ENCODE peak calls at places on chromosome 12, in five cellular contexts. One of them, this sample, is unnamed.

GRCh38 chr12:131077931-131078391 is 124.3 kb downstream of the ADGRD1 start:
- DNase-seq in activated CD4-positive, CD25-positive, alpha-beta regulatory T cell: no peak
- DNase-seq in kidney tubule cell: no peak
- DNase-seq in substantia nigra: no peak
- DNase-seq in HTR-8/SVneo: no peak
- DNase-seq in this sample: no peak

GRCh38 chr12:93361159-93361919 is 16.4 kb upstream of the NUDT4 start:
- DNase-seq in activated CD4-positive, CD25-positive, alpha-beta regulatory T cell: no peak
- DNase-seq in kidney tubule cell: peak
- DNase-seq in substantia nigra: no peak
- DNase-seq in HTR-8/SVneo: no peak
- DNase-seq in this sample: no peak

GRCh38 chr12:69438539-69438938 is 31.6 kb upstream of the FRS2 start:
- DNase-seq in activated CD4-positive, CD25-positive, alpha-beta regulatory T cell: no peak
- DNase-seq in kidney tubule cell: no peak
- DNase-seq in substantia nigra: no peak
- DNase-seq in HTR-8/SVneo: no peak
- DNase-seq in this sample: no peak

GRCh38 chr12:55906056-55906455 is 21.6 kb downstream of the PYM1 start:
- DNase-seq in activated CD4-positive, CD25-positive, alpha-beta regulatory T cell: no peak
- DNase-seq in kidney tubule cell: no peak
- DNase-seq in substantia nigra: no peak
- DNase-seq in HTR-8/SVneo: no peak
- DNase-seq in this sample: no peak

GRCh38 chr12:101552277-101552676 is 42.5 kb upstream of the MYBPC1 start:
- DNase-seq in activated CD4-positive, CD25-positive, alpha-beta regulatory T cell: no peak
- DNase-seq in kidney tubule cell: no peak
- DNase-seq in substantia nigra: no peak
- DNase-seq in HTR-8/SVneo: peak
- DNase-seq in this sample: no peak

GRCh38 chr12:51371295-51371953 is 19.8 kb downstream of the GALNT6 start:
- DNase-seq in activated CD4-positive, CD25-positive, alpha-beta regulatory T cell: no peak
- DNase-seq in kidney tubule cell: peak
- DNase-seq in substantia nigra: peak
- DNase-seq in HTR-8/SVneo: peak
- DNase-seq in this sample: no peak

GRCh38 chr12:44653886-44654527 is 222.1 kb downstream of the NELL2 start:
- DNase-seq in activated CD4-positive, CD25-positive, alpha-beta regulatory T cell: no peak
- DNase-seq in kidney tubule cell: no peak
- DNase-seq in substantia nigra: no peak
- DNase-seq in HTR-8/SVneo: no peak
- DNase-seq in this sample: no peak

GRCh38 chr12:38995249-38995648 is 89.9 kb upstream of the CPNE8 start:
- DNase-seq in activated CD4-positive, CD25-positive, alpha-beta regulatory T cell: no peak
- DNase-seq in kidney tubule cell: no peak
- DNase-seq in substantia nigra: no peak
- DNase-seq in HTR-8/SVneo: no peak
- DNase-seq in this sample: no peak

GRCh38 chr12:53325539-53326061 is 4.2 kb upstream of the AAAS start:
- DNase-seq in activated CD4-positive, CD25-positive, alpha-beta regulatory T cell: no peak
- DNase-seq in kidney tubule cell: no peak
- DNase-seq in substantia nigra: peak
- DNase-seq in HTR-8/SVneo: no peak
- DNase-seq in this sample: peak

GRCh38 chr12:112855375-112855774 is 51.4 kb upstream of the OAS1 start:
- DNase-seq in activated CD4-positive, CD25-positive, alpha-beta regulatory T cell: no peak
- DNase-seq in kidney tubule cell: peak
- DNase-seq in substantia nigra: no peak
- DNase-seq in HTR-8/SVneo: no peak
- DNase-seq in this sample: no peak

GRCh38 chr12:80714055-80714454 is 2.7 kb upstream of the MYF5 start:
- DNase-seq in activated CD4-positive, CD25-positive, alpha-beta regulatory T cell: no peak
- DNase-seq in kidney tubule cell: peak
- DNase-seq in substantia nigra: no peak
- DNase-seq in HTR-8/SVneo: no peak
- DNase-seq in this sample: no peak

GRCh38 chr12:26126340-26127284 is 1.8 kb upstream of the BHLHE41 start:
- DNase-seq in activated CD4-positive, CD25-positive, alpha-beta regulatory T cell: no peak
- DNase-seq in kidney tubule cell: peak
- DNase-seq in substantia nigra: peak
- DNase-seq in HTR-8/SVneo: peak
- DNase-seq in this sample: peak

GRCh38 chr12:81088221-81088620 is 10.3 kb downstream of the ACSS3 start:
- DNase-seq in activated CD4-positive, CD25-positive, alpha-beta regulatory T cell: no peak
- DNase-seq in kidney tubule cell: no peak
- DNase-seq in substantia nigra: no peak
- DNase-seq in HTR-8/SVneo: no peak
- DNase-seq in this sample: no peak

GRCh38 chr12:3275171-3276041 is 198.2 kb downstream of the TSPAN9 start:
- DNase-seq in activated CD4-positive, CD25-positive, alpha-beta regulatory T cell: peak
- DNase-seq in kidney tubule cell: peak
- DNase-seq in substantia nigra: peak
- DNase-seq in HTR-8/SVneo: peak
- DNase-seq in this sample: peak

GRCh38 chr12:75853621-75854020 is 178.0 kb downstream of the PHLDA1 start:
- DNase-seq in activated CD4-positive, CD25-positive, alpha-beta regulatory T cell: no peak
- DNase-seq in kidney tubule cell: no peak
- DNase-seq in substantia nigra: no peak
- DNase-seq in HTR-8/SVneo: no peak
- DNase-seq in this sample: no peak

GRCh38 chr12:95218164-95218851 is 701 bp downstream of the VEZT start:
- DNase-seq in activated CD4-positive, CD25-positive, alpha-beta regulatory T cell: no peak
- DNase-seq in kidney tubule cell: peak
- DNase-seq in substantia nigra: no peak
- DNase-seq in HTR-8/SVneo: no peak
- DNase-seq in this sample: no peak

GRCh38 chr12:6376079-6376941 is 947 bp upstream of the SCNN1A start:
- DNase-seq in activated CD4-positive, CD25-positive, alpha-beta regulatory T cell: no peak
- DNase-seq in kidney tubule cell: peak
- DNase-seq in substantia nigra: no peak
- DNase-seq in HTR-8/SVneo: peak
- DNase-seq in this sample: no peak

GRCh38 chr12:56565510-56566101 is 44.0 kb downstream of the RBMS2 start:
- DNase-seq in activated CD4-positive, CD25-positive, alpha-beta regulatory T cell: no peak
- DNase-seq in kidney tubule cell: peak
- DNase-seq in substantia nigra: no peak
- DNase-seq in HTR-8/SVneo: no peak
- DNase-seq in this sample: no peak

GRCh38 chr12:120453977-120454376 is 7.7 kb downstream of the GATC start:
- DNase-seq in activated CD4-positive, CD25-positive, alpha-beta regulatory T cell: no peak
- DNase-seq in kidney tubule cell: peak
- DNase-seq in substantia nigra: no peak
- DNase-seq in HTR-8/SVneo: no peak
- DNase-seq in this sample: no peak

GRCh38 chr12:104653730-104654328 is 197.1 kb downstream of the CHST11 start:
- DNase-seq in activated CD4-positive, CD25-positive, alpha-beta regulatory T cell: no peak
- DNase-seq in kidney tubule cell: no peak
- DNase-seq in substantia nigra: no peak
- DNase-seq in HTR-8/SVneo: no peak
- DNase-seq in this sample: no peak

GRCh38 chr12:22684526-22685118 is 59.7 kb downstream of the ETNK1 start:
- DNase-seq in activated CD4-positive, CD25-positive, alpha-beta regulatory T cell: no peak
- DNase-seq in kidney tubule cell: peak
- DNase-seq in substantia nigra: no peak
- DNase-seq in HTR-8/SVneo: peak
- DNase-seq in this sample: no peak

GRCh38 chr12:94815958-94816357 is 165.6 kb upstream of the TMCC3 start:
- DNase-seq in activated CD4-positive, CD25-positive, alpha-beta regulatory T cell: no peak
- DNase-seq in kidney tubule cell: no peak
- DNase-seq in substantia nigra: no peak
- DNase-seq in HTR-8/SVneo: no peak
- DNase-seq in this sample: no peak

GRCh38 chr12:53380797-53381738 is 1.1 kb downstream of the SP1 start:
- DNase-seq in activated CD4-positive, CD25-positive, alpha-beta regulatory T cell: no peak
- DNase-seq in kidney tubule cell: peak
- DNase-seq in substantia nigra: no peak
- DNase-seq in HTR-8/SVneo: no peak
- DNase-seq in this sample: no peak

GRCh38 chr12:62933871-62934798 is 815 bp downstream of the PPM1H start:
- DNase-seq in activated CD4-positive, CD25-positive, alpha-beta regulatory T cell: no peak
- DNase-seq in kidney tubule cell: peak
- DNase-seq in substantia nigra: peak
- DNase-seq in HTR-8/SVneo: peak
- DNase-seq in this sample: no peak

This sample was measured in activated B cell treated with CpG ODN at 0.5 μM for 24 hours.